ENCODE peak calls at places on chromosome 17, in five cellular contexts. One of them, this sample, is unnamed.

GRCh38 chr17:17924131-17924856 is 47.9 kb downstream of the TOM1L2 start:
- DNase-seq in fibroblast of the aortic adventitia: no peak
- DNase-seq in psoas muscle: no peak
- DNase-seq in body of pancreas: no peak
- DNase-seq in IMR-90: no peak
- DNase-seq in this sample: peak

GRCh38 chr17:13931111-13931526 is 138.2 kb upstream of the COX10 start:
- DNase-seq in fibroblast of the aortic adventitia: peak
- DNase-seq in psoas muscle: no peak
- DNase-seq in body of pancreas: no peak
- DNase-seq in IMR-90: peak
- DNase-seq in this sample: peak

GRCh38 chr17:48192321-48192731 is 84.8 kb downstream of the SNX11 start:
- DNase-seq in fibroblast of the aortic adventitia: no peak
- DNase-seq in psoas muscle: no peak
- DNase-seq in body of pancreas: no peak
- DNase-seq in IMR-90: no peak
- DNase-seq in this sample: no peak

GRCh38 chr17:67042104-67042899 is 2.1 kb upstream of the CACNG1 start:
- DNase-seq in fibroblast of the aortic adventitia: no peak
- DNase-seq in psoas muscle: no peak
- DNase-seq in body of pancreas: peak
- DNase-seq in IMR-90: no peak
- DNase-seq in this sample: no peak

GRCh38 chr17:7178973-7179316 is 225 bp downstream of the ASGR1 start:
- DNase-seq in fibroblast of the aortic adventitia: no peak
- DNase-seq in psoas muscle: no peak
- DNase-seq in body of pancreas: no peak
- DNase-seq in IMR-90: no peak
- DNase-seq in this sample: no peak

GRCh38 chr17:7112527-7113108 is 2.0 kb downstream of the ASGR2 start:
- DNase-seq in fibroblast of the aortic adventitia: no peak
- DNase-seq in psoas muscle: no peak
- DNase-seq in body of pancreas: no peak
- DNase-seq in IMR-90: no peak
- DNase-seq in this sample: no peak

GRCh38 chr17:18139949-18140348 is 31.4 kb downstream of the MYO15A start:
- DNase-seq in fibroblast of the aortic adventitia: peak
- DNase-seq in psoas muscle: no peak
- DNase-seq in body of pancreas: no peak
- DNase-seq in IMR-90: peak
- DNase-seq in this sample: no peak

GRCh38 chr17:1714980-1715802 is 5.0 kb upstream of the TLCD2 start:
- DNase-seq in fibroblast of the aortic adventitia: peak
- DNase-seq in psoas muscle: peak
- DNase-seq in body of pancreas: peak
- DNase-seq in IMR-90: peak
- DNase-seq in this sample: peak

GRCh38 chr17:15649861-15650391 is 30.4 kb upstream of the FBXW10B start:
- DNase-seq in fibroblast of the aortic adventitia: peak
- DNase-seq in psoas muscle: no peak
- DNase-seq in body of pancreas: peak
- DNase-seq in IMR-90: peak
- DNase-seq in this sample: peak

GRCh38 chr17:65204001-65204400 is 66.8 kb downstream of the RGS9 start:
- DNase-seq in fibroblast of the aortic adventitia: no peak
- DNase-seq in psoas muscle: no peak
- DNase-seq in body of pancreas: no peak
- DNase-seq in IMR-90: no peak
- DNase-seq in this sample: no peak

GRCh38 chr17:13806023-13806553 is 204.4 kb upstream of the HS3ST3A1 start:
- DNase-seq in fibroblast of the aortic adventitia: no peak
- DNase-seq in psoas muscle: no peak
- DNase-seq in body of pancreas: no peak
- DNase-seq in IMR-90: no peak
- DNase-seq in this sample: no peak

GRCh38 chr17:72560303-72561247 is 439.8 kb downstream of the SOX9 start:
- DNase-seq in fibroblast of the aortic adventitia: peak
- DNase-seq in psoas muscle: no peak
- DNase-seq in body of pancreas: peak
- DNase-seq in IMR-90: peak
- DNase-seq in this sample: peak

GRCh38 chr17:10119203-10120112 is 78.9 kb downstream of the GAS7 start:
- DNase-seq in fibroblast of the aortic adventitia: no peak
- DNase-seq in psoas muscle: no peak
- DNase-seq in body of pancreas: peak
- DNase-seq in IMR-90: no peak
- DNase-seq in this sample: no peak

GRCh38 chr17:60161598-60162330 is 12.0 kb downstream of the CA4 start:
- DNase-seq in fibroblast of the aortic adventitia: no peak
- DNase-seq in psoas muscle: no peak
- DNase-seq in body of pancreas: peak
- DNase-seq in IMR-90: no peak
- DNase-seq in this sample: no peak

GRCh38 chr17:61248399-61248798 is 151.2 kb upstream of the TBX2 start:
- DNase-seq in fibroblast of the aortic adventitia: peak
- DNase-seq in psoas muscle: no peak
- DNase-seq in body of pancreas: peak
- DNase-seq in IMR-90: peak
- DNase-seq in this sample: peak

GRCh38 chr17:48494335-48494734 is 36.5 kb downstream of the HOXB1 start:
- DNase-seq in fibroblast of the aortic adventitia: peak
- DNase-seq in psoas muscle: no peak
- DNase-seq in body of pancreas: no peak
- DNase-seq in IMR-90: peak
- DNase-seq in this sample: peak

GRCh38 chr17:33526753-33527152 is 233.7 kb upstream of the ASIC2 start:
- DNase-seq in fibroblast of the aortic adventitia: no peak
- DNase-seq in psoas muscle: no peak
- DNase-seq in body of pancreas: no peak
- DNase-seq in IMR-90: no peak
- DNase-seq in this sample: no peak

GRCh38 chr17:49997773-49998703 is 3.0 kb upstream of the DLX3 start:
- DNase-seq in fibroblast of the aortic adventitia: peak
- DNase-seq in psoas muscle: peak
- DNase-seq in body of pancreas: peak
- DNase-seq in IMR-90: peak
- DNase-seq in this sample: peak

GRCh38 chr17:46020023-46020735 is 21.1 kb downstream of the STH start:
- DNase-seq in fibroblast of the aortic adventitia: no peak
- DNase-seq in psoas muscle: no peak
- DNase-seq in body of pancreas: no peak
- DNase-seq in IMR-90: no peak
- DNase-seq in this sample: no peak

GRCh38 chr17:15502315-15503112 is 35.1 kb upstream of the CDRT4 start:
- DNase-seq in fibroblast of the aortic adventitia: peak
- DNase-seq in psoas muscle: peak
- DNase-seq in body of pancreas: peak
- DNase-seq in IMR-90: peak
- DNase-seq in this sample: peak

GRCh38 chr17:28018439-28019070 is 23.9 kb upstream of the NLK start:
- DNase-seq in fibroblast of the aortic adventitia: peak
- DNase-seq in psoas muscle: no peak
- DNase-seq in body of pancreas: peak
- DNase-seq in IMR-90: peak
- DNase-seq in this sample: no peak

GRCh38 chr17:28020515-28020914 is 22.0 kb upstream of the NLK start:
- DNase-seq in fibroblast of the aortic adventitia: no peak
- DNase-seq in psoas muscle: no peak
- DNase-seq in body of pancreas: no peak
- DNase-seq in IMR-90: no peak
- DNase-seq in this sample: no peak
- TF ChIP-seq CTCF in fibroblast of the aortic adventitia: no peak
- TF ChIP-seq CTCF in psoas muscle: no peak
- TF ChIP-seq CTCF in body of pancreas: no peak
- TF ChIP-seq CTCF in IMR-90: no peak
- TF ChIP-seq CTCF in this sample: no peak

GRCh38 chr17:39916918-39917317 is 1.5 kb downstream of the GSDMB start:
- DNase-seq in fibroblast of the aortic adventitia: peak
- DNase-seq in psoas muscle: no peak
- DNase-seq in body of pancreas: no peak
- DNase-seq in IMR-90: peak
- DNase-seq in this sample: no peak
- TF ChIP-seq CTCF in fibroblast of the aortic adventitia: no peak
- TF ChIP-seq CTCF in psoas muscle: no peak
- TF ChIP-seq CTCF in body of pancreas: no peak
- TF ChIP-seq CTCF in IMR-90: peak
- TF ChIP-seq CTCF in this sample: peak

GRCh38 chr17:81794509-81794908 is 9.4 kb upstream of the GCGR start:
- DNase-seq in fibroblast of the aortic adventitia: peak
- DNase-seq in psoas muscle: no peak
- DNase-seq in body of pancreas: no peak
- DNase-seq in IMR-90: no peak
- DNase-seq in this sample: no peak

GRCh38 chr17:81792675-81793615 is 11.0 kb upstream of the GCGR start:
- DNase-seq in fibroblast of the aortic adventitia: no peak
- DNase-seq in psoas muscle: no peak
- DNase-seq in body of pancreas: no peak
- DNase-seq in IMR-90: no peak
- DNase-seq in this sample: no peak

GRCh38 chr17:81794074-81794476 is 9.9 kb upstream of the GCGR start:
- DNase-seq in fibroblast of the aortic adventitia: no peak
- DNase-seq in psoas muscle: no peak
- DNase-seq in body of pancreas: no peak
- DNase-seq in IMR-90: no peak
- DNase-seq in this sample: no peak
- TF ChIP-seq CTCF in fibroblast of the aortic adventitia: no peak
- TF ChIP-seq CTCF in psoas muscle: no peak
- TF ChIP-seq CTCF in body of pancreas: no peak
- TF ChIP-seq CTCF in IMR-90: no peak
- TF ChIP-seq CTCF in this sample: no peak

GRCh38 chr17:51018541-51018940 is 102.1 kb downstream of the SPAG9 start:
- DNase-seq in fibroblast of the aortic adventitia: no peak
- DNase-seq in psoas muscle: no peak
- DNase-seq in body of pancreas: no peak
- DNase-seq in IMR-90: no peak
- DNase-seq in this sample: no peak
- TF ChIP-seq CTCF in fibroblast of the aortic adventitia: no peak
- TF ChIP-seq CTCF in psoas muscle: no peak
- TF ChIP-seq CTCF in body of pancreas: no peak
- TF ChIP-seq CTCF in IMR-90: no peak
- TF ChIP-seq CTCF in this sample: no peak

DNA sequence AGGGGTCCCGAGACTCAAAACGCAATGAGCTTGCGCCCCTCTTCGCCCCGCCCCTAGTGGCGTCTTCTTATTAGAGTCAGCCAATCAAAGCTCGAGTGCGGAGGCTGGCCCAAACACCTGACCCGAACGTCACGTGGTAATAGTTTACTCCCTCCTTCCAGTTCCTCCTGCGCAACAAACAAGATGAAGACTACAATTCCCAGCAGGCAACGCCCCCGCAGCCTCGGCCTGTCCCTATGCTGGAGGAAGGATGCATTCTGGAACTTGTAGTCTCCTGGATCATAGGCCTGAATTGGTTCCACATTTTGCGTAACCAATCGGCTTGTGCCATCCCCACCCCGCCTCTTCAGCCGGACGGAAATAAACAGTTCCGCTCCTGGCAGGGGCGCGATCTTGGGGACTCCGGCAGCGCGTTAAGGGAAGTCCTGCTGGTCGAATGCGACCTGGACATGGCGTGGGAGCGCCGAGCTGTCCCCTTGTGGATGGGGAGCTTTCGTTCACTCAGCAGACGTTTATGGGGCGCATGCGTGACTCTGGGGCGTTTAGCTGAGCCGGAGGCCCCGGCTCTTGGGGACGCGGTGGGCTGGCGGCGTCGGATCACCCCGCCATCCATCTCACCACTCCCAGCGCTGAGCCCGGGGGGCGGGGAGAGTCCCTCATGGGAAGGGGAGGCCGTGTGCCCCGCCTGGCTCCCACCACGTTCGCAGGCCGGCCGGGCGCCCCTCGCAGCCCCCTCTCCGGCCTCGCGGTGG is at the start of gene WBP2:
- DNase-seq in fibroblast of the aortic adventitia: peak
- DNase-seq in psoas muscle: peak
- DNase-seq in body of pancreas: peak
- DNase-seq in IMR-90: peak
- DNase-seq in this sample: peak
- TF ChIP-seq CTCF in fibroblast of the aortic adventitia: peak
- TF ChIP-seq CTCF in psoas muscle: peak
- TF ChIP-seq CTCF in body of pancreas: peak
- TF ChIP-seq CTCF in IMR-90: peak
- TF ChIP-seq CTCF in this sample: peak

GRCh38 chr17:38456031-38456815 is 28.0 kb downstream of the ARHGAP23 start:
- DNase-seq in fibroblast of the aortic adventitia: no peak
- DNase-seq in psoas muscle: no peak
- DNase-seq in body of pancreas: no peak
- DNase-seq in IMR-90: no peak
- DNase-seq in this sample: no peak
- TF ChIP-seq CTCF in fibroblast of the aortic adventitia: peak
- TF ChIP-seq CTCF in psoas muscle: no peak
- TF ChIP-seq CTCF in body of pancreas: no peak
- TF ChIP-seq CTCF in IMR-90: peak
- TF ChIP-seq CTCF in this sample: peak

This sample was measured in astrocyte of the spinal cord.